ENCODE peak calls at places on chromosomes 4 and X, in ten cellular contexts. J is HTR-8/SVneo; H is germinal center; I is CD4-positive, alpha-beta T cell; D is body of pancreas; P is stromal cell of bone marrow; O is CD8-positive, alpha-beta memory T cell; X is stimulated activated CD4-positive, alpha-beta T cell treated with anti-CD3 and anti-CD28 coated beads, Interleukin-1b, Interleukin-23, amount 100 ng/mL, for 24 hours; Q is activated CD4-positive, alpha-beta T cell treated with anti-CD3 and anti-CD28 coated beads, Interleukin-2, amount 50 U/mL, for 4 hours; E is psoas muscle. T is an unnamed sample.
A peak's percentile ranks its signal among the peaks of the same experiment; 100 is the strongest.

GRCh38 chrX:112668476-112669404 is 11.0 kb downstream of the LHFPL1 start:
- DNase-seq in E (no peak), H (no peak), P (no peak), I (no peak), O (no peak), D (no peak), J (no peak), Q (no peak), X (no peak), T (no peak)

GRCh38 chr4:116926631-116927295 is 158.6 kb downstream of the TRAM1L1 start:
- DNase-seq in I (no peak), Q (no peak), E (no peak), O (no peak), P (no peak), D (no peak), J (no peak), X (no peak), H (no peak), T (no peak)

GRCh38 chr4:154399259-154399974 is 92.2 kb downstream of the DCHS2 start:
- DNase-seq in Q (no peak), D (no peak), O (no peak), H (no peak), I (no peak), X (no peak), E (no peak), J (peak; percentile 15), P (peak; percentile 45), T (no peak)

GRCh38 chr4:8849266-8850073 is 22.2 kb downstream of the HMX1 start:
- DNase-seq in H (no peak), O (no peak), X (no peak), D (peak; percentile 1), Q (no peak), E (no peak), J (no peak), I (no peak), P (no peak), T (no peak)

GRCh38 chr4:189204616-189205015 is 736.1 kb upstream of the FRG1 start:
- DNase-seq in O (no peak), P (no peak), Q (no peak), H (no peak), X (no peak), E (no peak), D (no peak), J (no peak), I (no peak), T (no peak)

GRCh38 chr4:84481879-84482245 is 17.2 kb downstream of the NKX6-1 start:
- DNase-seq in J (no peak), Q (no peak), D (no peak), H (no peak), O (no peak), I (no peak), E (no peak), X (no peak), P (no peak), T (no peak)

GRCh38 chrX:18983711-18984380 is at the start of gene PHKA2:
- DNase-seq in E (peak; percentile 64), P (no peak), Q (peak; percentile 4), J (no peak), D (peak; percentile 61), O (no peak), X (no peak), I (no peak), H (peak; percentile 7), T (peak; percentile 46)

GRCh38 chrX:50718791-50719190 is 95.2 kb downstream of the SHROOM4 start:
- DNase-seq in I (no peak), X (no peak), E (no peak), P (peak; percentile 29), J (no peak), D (no peak), O (no peak), Q (no peak), H (no peak), T (no peak)

GRCh38 chr4:82865592-82865991 is 25.4 kb downstream of the SEC31A start:
- DNase-seq in Q (no peak), I (no peak), D (no peak), X (no peak), J (peak; percentile 25), H (no peak), P (peak; percentile 89), E (no peak), O (no peak), T (no peak)

GRCh38 chr4:8920969-8921368 is 49.3 kb upstream of the HMX1 start:
- DNase-seq in P (no peak), Q (no peak), D (peak; percentile 3), X (no peak), E (no peak), O (no peak), H (peak; percentile 0), I (no peak), J (no peak), T (no peak)

GRCh38 chrX:82748901-82749505 is 759.1 kb upstream of the POU3F4 start:
- DNase-seq in O (no peak), J (peak; percentile 0), Q (no peak), I (no peak), X (no peak), H (no peak), E (no peak), D (no peak), P (no peak), T (no peak)

GRCh38 chr4:169818063-169818679 is 60.4 kb upstream of the HPF1 start:
- DNase-seq in I (no peak), Q (no peak), H (peak; percentile 44), E (no peak), X (no peak), J (no peak), P (no peak), D (no peak), O (no peak), T (no peak)

GRCh38 chr4:123477804-123478209 is 81.2 kb downstream of the SPRY1 start:
- DNase-seq in P (peak; percentile 41), I (no peak), Q (peak; percentile 7), D (no peak), J (no peak), E (peak; percentile 17), O (peak; percentile 55), H (no peak), X (no peak), T (no peak)

GRCh38 chrX:17740137-17741122 is 3.1 kb downstream of the SCML1 start:
- DNase-seq in Q (no peak), O (no peak), D (no peak), I (no peak), P (no peak), H (no peak), X (no peak), E (no peak), J (no peak), T (no peak)

GRCh38 chr4:108042927-108043326 is 53.2 kb downstream of the HADH start:
- DNase-seq in H (no peak), X (no peak), Q (no peak), O (no peak), J (no peak), D (no peak), E (no peak), I (no peak), P (no peak), T (no peak)

GRCh38 chrX:103464071-103464773 is 55.1 kb downstream of the RAB40A start:
- DNase-seq in H (peak; percentile 21), E (no peak), O (peak; percentile 30), Q (peak; percentile 10), I (no peak), J (no peak), X (no peak), P (peak; percentile 30), D (no peak), T (no peak)

GRCh38 chrX:48695925-48696300 is 621 bp upstream of the SUV39H1 start:
- DNase-seq in X (no peak), Q (no peak), O (no peak), E (no peak), D (no peak), H (peak; percentile 7), P (no peak), I (no peak), J (peak; percentile 2), T (no peak)

GRCh38 chr4:77153016-77153415 is 4.0 kb upstream of the CCNG2 start:
- DNase-seq in H (no peak), O (no peak), J (no peak), P (no peak), E (no peak), X (no peak), I (no peak), D (no peak), Q (no peak), T (no peak)

GRCh38 chrX:45683914-45684313 is 483.2 kb upstream of the DIPK2B start:
- DNase-seq in D (no peak), P (no peak), E (no peak), O (no peak), H (no peak), J (no peak), Q (no peak), I (no peak), X (no peak), T (no peak)

GRCh38 chr4:149719806-149720205 is 95.8 kb downstream of the IQCM start:
- DNase-seq in O (no peak), H (no peak), P (no peak), Q (no peak), I (no peak), D (no peak), J (no peak), X (no peak), E (no peak), T (no peak)

GRCh38 chr4:159455675-159456235 is 352.9 kb downstream of the RAPGEF2 start:
- DNase-seq in P (peak; percentile 25), Q (no peak), D (no peak), H (peak; percentile 15), X (no peak), O (no peak), J (peak; percentile 60), E (no peak), I (no peak), T (no peak)

T was measured in T1000.